ENCODE peak calls at places on chromosomes 7 and 10, in four cellular contexts. J, P, Y and E are unnamed samples.

GRCh38 chr10:86756511-86757109 is at the start of gene BMPR1A:
- DNase-seq in J (no peak), Y (no peak), P (peak), E (peak)

GRCh38 chr7:102208826-102209225 is 77.8 kb upstream of the SH2B2 start:
- DNase-seq in Y (no peak), J (no peak), P (no peak), E (no peak)

GRCh38 chr10:133275683-133276092 is 980 bp downstream of the ADAM8 start:
- DNase-seq in P (no peak), Y (no peak), J (no peak), E (peak)

GRCh38 chr7:23893172-23893941 is 183.3 kb downstream of the STK31 start:
- DNase-seq in P (peak), Y (no peak), J (no peak), E (no peak)

GRCh38 chr10:4704034-4704545 is 121.9 kb upstream of the AKR1E2 start:
- DNase-seq in J (no peak), P (no peak), Y (no peak), E (no peak)

GRCh38 chr7:77383333-77383740 is 32.8 kb downstream of the GSAP start:
- DNase-seq in J (no peak), Y (no peak), P (no peak), E (no peak)

GRCh38 chr10:33333260-33334169 is 952 bp downstream of the NRP1 start:
- DNase-seq in P (no peak), J (no peak), Y (peak), E (no peak)

GRCh38 chr7:44045226-44046014 is 918 bp downstream of the DBNL start:
- DNase-seq in Y (no peak), P (no peak), J (no peak), E (no peak)

GRCh38 chr7:141053626-141054025 is 20.2 kb upstream of the TMEM178B start:
- DNase-seq in J (no peak), P (no peak), Y (no peak), E (no peak)

GRCh38 chr10:75351637-75352036 is 49.9 kb downstream of the ZNF503 start:
- DNase-seq in Y (no peak), J (no peak), P (no peak), E (no peak)

GRCh38 chr10:48494611-48495010 is 110.3 kb downstream of the ARHGAP22 start:
- DNase-seq in Y (no peak), P (no peak), J (no peak), E (no peak)

GRCh38 chr7:100799037-100799896 is 28.1 kb downstream of the EPHB4 start:
- DNase-seq in J (peak), Y (peak), P (peak), E (no peak)

GRCh38 chr7:135493362-135493761 is 16.5 kb downstream of the CNOT4 start:
- DNase-seq in Y (no peak), J (no peak), P (no peak), E (no peak)

GRCh38 chr7:127997226-127997922 is 33.9 kb downstream of the LRRC4 start:
- DNase-seq in P (no peak), J (no peak), Y (no peak), E (no peak)

GRCh38 chr7:100122067-100122466 is 2.6 kb downstream of the CNPY4 start:
- DNase-seq in P (no peak), Y (no peak), J (no peak), E (no peak)

GRCh38 chr7:131105803-131106680 is 221.6 kb upstream of the MKLN1 start:
- DNase-seq in J (peak), Y (peak), P (peak), E (peak)

GRCh38 chr10:32349968-32350738 is 3.2 kb upstream of the EPC1 start:
- DNase-seq in Y (no peak), J (no peak), P (no peak), E (no peak)

GRCh38 chr10:77421576-77421975 is 216.0 kb downstream of the KCNMA1 start:
- DNase-seq in P (no peak), Y (no peak), J (no peak), E (no peak)

GRCh38 chr10:129525408-129525807 is 58.4 kb downstream of the MGMT start:
- DNase-seq in Y (no peak), J (no peak), P (no peak), E (no peak)

GRCh38 chr7:1693991-1694524 is 24.0 kb downstream of the ELFN1 start:
- DNase-seq in P (peak), J (peak), Y (peak), E (no peak)

GRCh38 chr10:60042959-60043358 is 136.6 kb upstream of the CCDC6 start:
- DNase-seq in P (no peak), J (no peak), Y (no peak), E (no peak)

GRCh38 chr10:101919026-101919784 is 75.6 kb upstream of the KCNIP2 start:
- DNase-seq in P (no peak), J (no peak), Y (no peak), E (no peak)

GRCh38 chr7:137933270-137934017 is 68.4 kb downstream of the CREB3L2 start:
- DNase-seq in Y (no peak), J (no peak), P (peak), E (no peak)

GRCh38 chr10:72490951-72491350 is 134.9 kb downstream of the MICU1 start:
- DNase-seq in P (no peak), Y (no peak), J (no peak), E (no peak)
- TF ChIP-seq TAF1 in P (no peak), Y (no peak), J (no peak), E (no peak)

DNA sequence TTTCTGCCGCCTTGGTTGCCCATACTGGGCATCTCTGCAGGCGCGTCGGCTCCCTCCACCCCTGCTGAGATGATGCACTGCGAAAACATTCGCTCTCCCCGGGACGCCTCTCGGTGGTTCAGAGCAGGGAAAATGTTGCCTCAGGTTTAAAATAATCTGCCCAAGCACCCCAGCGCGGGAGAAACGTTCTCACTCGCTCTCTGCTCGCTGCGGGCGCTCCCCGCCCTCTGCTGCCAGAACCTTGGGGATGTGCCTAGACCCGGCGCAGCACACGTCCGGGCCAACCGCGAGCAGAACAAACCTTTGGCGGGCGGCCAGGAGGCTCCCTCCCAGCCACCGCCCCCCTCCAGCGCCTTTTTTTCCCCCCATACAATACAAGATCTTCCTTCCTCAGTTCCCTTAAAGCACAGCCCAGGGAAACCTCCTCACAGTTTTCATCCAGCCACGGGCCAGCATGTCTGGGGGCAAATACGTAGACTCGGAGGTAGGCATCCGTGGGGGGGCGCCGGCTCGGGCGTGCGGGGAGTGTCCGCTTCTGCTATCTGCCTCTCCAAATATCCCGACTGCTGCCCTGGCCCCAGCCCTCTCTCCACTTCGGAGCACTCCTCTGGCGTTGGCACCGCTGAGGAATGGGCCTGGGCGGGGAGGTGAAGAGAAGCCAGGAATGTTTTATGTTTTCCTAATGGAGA is at the start of gene CAV1:
- DNase-seq in P (peak), J (peak), Y (no peak), E (peak)
- TF ChIP-seq POLR2AphosphoS5 in P (peak), J (no peak), Y (no peak), E (no peak)

GRCh38 chr10:100528123-100528884 is 1.4 kb downstream of the NDUFB8 start:
- DNase-seq in Y (no peak), J (no peak), P (no peak), E (no peak)
- TF ChIP-seq TAF1 in Y (no peak), J (no peak), P (no peak), E (no peak)

GRCh38 chr7:107168233-107169119 is at the start of gene HBP1:
- DNase-seq in J (peak), P (peak), Y (peak), E (peak)
- TF ChIP-seq POLR2AphosphoS5 in J (peak), P (peak), Y (no peak), E (no peak)

GRCh38 chr10:88152720-88153119 is 289.3 kb downstream of the PTEN start:
- DNase-seq in P (peak), J (no peak), Y (peak), E (peak)

GRCh38 chr10:88157981-88158465 is 294.6 kb downstream of the PTEN start:
- DNase-seq in P (no peak), J (no peak), Y (no peak), E (no peak)

GRCh38 chr10:88156341-88156740 is 292.9 kb downstream of the PTEN start:
- DNase-seq in Y (no peak), J (no peak), P (no peak), E (no peak)

GRCh38 chr10:88158506-88159123 is 295.2 kb downstream of the PTEN start:
- DNase-seq in J (no peak), Y (no peak), P (no peak), E (no peak)

DNA sequence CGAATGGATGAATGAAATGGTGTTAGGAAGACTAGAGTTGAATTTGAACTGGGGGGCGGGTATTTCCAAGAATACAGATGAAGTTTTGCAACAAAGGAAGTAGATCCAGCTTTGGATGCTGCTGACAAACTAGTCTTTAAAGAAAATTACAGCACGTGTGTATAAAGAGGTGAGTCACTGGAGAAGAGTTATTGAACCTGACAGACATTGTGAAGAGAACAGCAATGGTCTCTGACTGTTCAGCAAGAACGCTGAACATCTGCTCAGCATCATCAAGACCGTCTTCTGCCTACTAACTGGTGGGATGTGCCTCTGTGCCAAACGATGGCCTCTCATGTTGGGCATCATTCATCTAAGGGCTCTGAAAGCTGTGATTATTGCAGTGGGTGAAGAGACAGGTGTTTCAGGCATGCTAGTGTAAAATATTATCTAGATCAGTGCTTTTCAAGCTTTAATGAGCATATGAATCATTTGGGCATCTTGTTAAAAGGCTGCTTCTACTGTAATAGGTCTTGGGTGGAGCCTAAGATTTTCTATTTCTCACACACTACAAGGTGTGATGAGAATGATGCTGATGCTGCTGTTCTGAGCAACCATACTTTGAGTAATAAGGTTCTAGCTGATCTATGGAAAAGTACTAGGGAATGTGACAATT is 291.3 kb downstream of the PTEN start:
- DNase-seq in Y (no peak), J (no peak), P (no peak), E (no peak)
- TF ChIP-seq TAF1 in Y (no peak), J (no peak), P (peak), E (no peak)

GRCh38 chr10:89789188-89789587 is 87.8 kb downstream of the KIF20B start:
- DNase-seq in J (no peak), P (no peak), Y (no peak), E (no peak)
- TF ChIP-seq POLR2AphosphoS5 in J (no peak), P (no peak), Y (no peak), E (no peak)

DNA sequence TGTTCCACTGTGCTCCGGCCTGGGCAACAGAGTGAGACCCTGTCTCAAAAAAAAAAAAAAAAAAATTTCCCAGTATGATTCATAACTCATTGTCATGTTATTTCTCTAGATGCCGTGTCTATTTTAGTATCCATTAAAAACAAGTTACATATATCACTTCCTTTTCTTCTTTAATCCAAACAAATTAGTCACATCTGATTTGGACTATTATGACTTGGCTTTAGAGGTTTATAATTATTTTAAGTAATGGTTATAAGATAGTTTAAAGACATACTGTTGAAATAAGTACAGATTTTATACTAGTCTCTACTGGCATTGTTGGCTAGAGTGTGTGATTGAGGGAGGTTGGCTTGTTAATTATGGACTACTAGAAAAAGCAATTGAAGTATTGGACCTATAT is 53.3 kb downstream of the ZMYND11 start:
- DNase-seq in Y (no peak), P (no peak), J (no peak), E (no peak)
- TF ChIP-seq TAF1 in Y (no peak), P (no peak), J (no peak), E (no peak)

DNA sequence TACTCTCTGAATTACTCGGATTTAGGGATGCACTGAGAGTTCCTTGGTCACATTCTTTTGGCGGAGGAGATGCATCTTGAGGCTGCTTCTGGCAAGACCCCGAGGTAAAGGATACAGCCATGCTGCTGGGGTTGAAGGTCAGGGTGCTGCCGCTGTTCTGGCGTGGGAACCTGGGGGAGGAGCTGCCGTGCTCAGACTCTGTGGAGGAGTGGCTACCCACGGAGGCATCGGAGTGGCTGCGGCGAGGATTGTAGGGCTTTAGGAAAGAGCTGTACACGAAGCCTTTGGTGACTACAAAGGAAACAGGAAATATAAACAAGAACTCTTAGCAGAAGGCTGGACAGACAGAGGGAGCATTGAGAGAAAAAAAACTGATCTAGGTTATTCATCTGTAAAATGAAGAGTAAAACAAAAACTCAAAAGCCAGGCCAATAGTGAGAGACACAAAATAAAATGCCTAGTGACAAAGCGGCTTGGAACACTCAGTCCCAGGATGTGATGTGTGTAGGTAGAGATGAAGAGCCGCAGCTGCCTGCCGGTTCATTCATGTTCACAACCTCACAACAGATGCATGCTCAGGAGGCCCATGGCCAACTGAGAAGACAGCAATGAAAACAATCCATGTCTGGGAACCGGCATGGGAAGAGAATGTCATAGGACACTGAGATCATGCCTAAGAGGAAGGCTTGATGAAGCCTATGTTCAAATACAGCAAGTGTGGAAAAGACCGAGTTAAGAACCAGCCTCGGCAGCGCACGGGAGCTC is 97.8 kb downstream of the ABCC2 start:
- DNase-seq in P (no peak), J (no peak), Y (no peak), E (no peak)
- TF ChIP-seq POLR2AphosphoS5 in P (no peak), J (no peak), Y (no peak), E (no peak)

GRCh38 chr7:26326211-26326610 is 34.5 kb downstream of the SNX10 start:
- DNase-seq in Y (no peak), J (no peak), P (no peak), E (no peak)
- TF ChIP-seq TAF1 in Y (no peak), J (no peak), P (no peak), E (no peak)

DNA sequence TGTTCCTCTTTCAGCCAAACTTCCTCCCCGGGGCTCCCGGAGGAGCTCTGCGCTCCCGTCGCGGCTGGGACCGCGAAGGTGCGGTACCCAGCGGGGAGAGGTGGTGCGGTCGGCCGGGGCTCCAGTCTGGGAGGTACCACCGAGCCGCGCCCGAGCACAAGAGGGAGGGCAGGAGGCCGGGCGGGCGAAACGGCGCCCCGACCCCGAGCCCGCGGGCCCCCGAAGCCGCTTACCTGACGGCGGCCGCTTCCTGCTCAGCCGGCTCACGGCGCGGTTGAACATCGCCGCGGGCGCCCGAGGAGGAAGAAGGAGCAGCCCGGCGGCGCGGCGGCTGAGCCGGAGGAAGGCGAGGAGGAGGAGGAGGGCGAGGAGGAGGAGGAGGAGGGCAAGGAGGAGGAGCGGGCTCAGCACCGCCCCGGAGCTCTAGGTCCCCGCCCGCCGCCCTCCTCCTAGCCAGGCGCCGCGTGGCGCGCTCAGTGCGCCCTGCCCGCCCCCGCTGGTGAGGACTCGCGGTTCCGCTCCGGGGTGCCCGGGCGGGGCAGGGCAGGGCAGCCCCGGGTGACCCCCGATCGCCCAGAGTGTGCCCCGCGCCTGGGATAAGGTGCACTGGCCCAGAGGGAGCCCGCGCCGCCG is at the start of gene RGS10:
- DNase-seq in Y (peak), J (peak), P (peak), E (peak)
- TF ChIP-seq POLR2AphosphoS5 in Y (no peak), J (no peak), P (peak), E (no peak)